ENCODE peak calls at places on chromosome 16, in eight cellular contexts. X is cardiac fibroblast, E is AG10803, C is coronary artery, D is OCI-LY7, A is mucosa of descending colon, U is gastrocnemius medialis, Z is cardiac muscle cell. W is an unnamed sample.

GRCh38 chr16:14329727-14330363 is 258.7 kb downstream of the MRTFB start:
- DNase-seq in U (no peak), Z (no peak), X (no peak), E (no peak), C (no peak), A (no peak), D (no peak), W (no peak)

GRCh38 chr16:73010150-73010676 is 37.7 kb downstream of the ZFHX3 start:
- DNase-seq in X (no peak), E (no peak), C (peak; percentile 66), Z (no peak), U (no peak), A (no peak), D (no peak), W (no peak)

GRCh38 chr16:84975066-84975465 is 36.3 kb downstream of the ZDHHC7 start:
- DNase-seq in X (no peak), E (no peak), U (no peak), Z (no peak), A (no peak), C (no peak), D (no peak), W (no peak)

GRCh38 chr16:1105888-1106620 is 10.0 kb upstream of the C1QTNF8 start:
- DNase-seq in A (peak; percentile 71), Z (peak; percentile 61), C (no peak), D (peak; percentile 44), X (peak; percentile 62), U (no peak), E (peak; percentile 28), W (peak; percentile 33)

GRCh38 chr16:87033541-87034300 is 283.5 kb downstream of the C16orf95 start:
- DNase-seq in Z (peak; percentile 75), C (no peak), X (peak; percentile 80), E (no peak), U (no peak), A (no peak), D (no peak), W (no peak)

GRCh38 chr16:17921357-17921978 is 415.1 kb downstream of the NPIPA8 start:
- DNase-seq in U (no peak), A (peak; percentile 85), D (peak; percentile 51), Z (no peak), X (no peak), E (peak; percentile 12), C (no peak), W (peak; percentile 17)

GRCh38 chr16:67428146-67428731 is 2.7 kb upstream of the HSD11B2 start:
- DNase-seq in E (peak; percentile 48), D (peak; percentile 70), A (peak; percentile 83), Z (peak; percentile 75), X (peak; percentile 75), U (no peak), C (no peak), W (peak; percentile 60)

GRCh38 chr16:11218324-11218962 is 37.6 kb downstream of the SOCS1 start:
- DNase-seq in X (no peak), U (no peak), D (no peak), C (no peak), A (no peak), Z (no peak), E (peak; percentile 15), W (no peak)

GRCh38 chr16:30910427-30911029 is 12.8 kb upstream of the FBXL19 start:
- DNase-seq in X (no peak), C (no peak), D (no peak), Z (no peak), E (no peak), A (no peak), U (no peak), W (no peak)

GRCh38 chr16:57143125-57143965 is 42.5 kb downstream of the PSME3IP1 start:
- DNase-seq in U (no peak), C (no peak), D (no peak), Z (no peak), A (peak; percentile 50), E (no peak), X (no peak), W (no peak)

GRCh38 chr16:61814716-61815347 is 221.4 kb downstream of the CDH8 start:
- DNase-seq in Z (no peak), A (no peak), C (no peak), X (no peak), E (peak; percentile 42), U (no peak), D (no peak), W (no peak)

GRCh38 chr16:89408315-89408714 is 82.0 kb downstream of the ANKRD11 start:
- DNase-seq in A (no peak), C (no peak), U (peak; percentile 26), E (no peak), X (no peak), D (no peak), Z (no peak), W (no peak)

GRCh38 chr16:3857189-3858013 is 23.1 kb downstream of the CREBBP start:
- DNase-seq in Z (peak; percentile 89), A (peak; percentile 27), E (peak; percentile 78), X (peak; percentile 74), C (no peak), D (no peak), U (peak; percentile 75), W (peak; percentile 76)

GRCh38 chr16:30972872-30973271 is 12.1 kb upstream of the HSD3B7 start:
- DNase-seq in A (no peak), D (no peak), X (no peak), E (no peak), U (no peak), Z (no peak), C (no peak), W (no peak)

GRCh38 chr16:10314811-10315210 is 71.0 kb upstream of the ATF7IP2 start:
- DNase-seq in A (no peak), D (peak; percentile 66), Z (peak; percentile 39), U (no peak), C (no peak), E (peak; percentile 5), X (peak; percentile 38), W (peak; percentile 26)

GRCh38 chr16:4388275-4389021 is 16.8 kb downstream of the VASN start:
- DNase-seq in X (peak; percentile 48), D (no peak), E (peak; percentile 57), C (peak; percentile 91), A (no peak), U (no peak), Z (no peak), W (peak; percentile 44)

GRCh38 chr16:73151225-73151624 is 103.3 kb upstream of the ZFHX3 start:
- DNase-seq in D (no peak), X (no peak), U (no peak), E (no peak), C (no peak), A (no peak), Z (no peak), W (no peak)

GRCh38 chr16:7509919-7510705 is 177.5 kb downstream of the RBFOX1 start:
- DNase-seq in A (no peak), Z (no peak), X (no peak), C (no peak), E (no peak), U (no peak), D (no peak), W (no peak)

GRCh38 chr16:87757841-87758426 is 7.9 kb downstream of the KLHDC4 start:
- DNase-seq in C (no peak), X (no peak), A (no peak), D (no peak), U (no peak), E (no peak), Z (no peak), W (peak; percentile 54)

GRCh38 chr16:76237471-76237870 is 39.7 kb upstream of the CNTNAP4 start:
- DNase-seq in X (no peak), D (no peak), Z (no peak), E (no peak), U (no peak), A (no peak), C (no peak), W (no peak)

GRCh38 chr16:82470506-82471196 is 156.1 kb upstream of the CDH13 start:
- DNase-seq in A (peak; percentile 56), C (no peak), Z (no peak), U (no peak), E (no peak), D (no peak), X (no peak), W (no peak)

GRCh38 chr16:17784073-17784472 is 313.3 kb upstream of the XYLT1 start:
- DNase-seq in U (no peak), C (no peak), A (peak; percentile 7), D (peak; percentile 3), Z (no peak), E (peak; percentile 45), X (no peak), W (peak; percentile 66)

GRCh38 chr16:72561-73537 is at the start of gene RHBDF1:
- DNase-seq in U (no peak), C (no peak), A (peak; percentile 68), X (peak; percentile 70), Z (peak; percentile 71), E (peak; percentile 56), D (no peak), W (peak; percentile 39)

GRCh38 chr16:27326738-27327585 is 13.2 kb downstream of the IL4R start:
- DNase-seq in C (peak; percentile 96), X (peak; percentile 95), Z (peak; percentile 95), A (peak; percentile 75), U (peak; percentile 59), D (peak; percentile 38), E (peak; percentile 97), W (peak; percentile 97)
- TF ChIP-seq CTCF in C (no peak), X (no peak), Z (peak; percentile 10), A (no peak), U (no peak), D (no peak), E (no peak), W (no peak)

GRCh38 chr16:46789075-46789474 is 40.9 kb upstream of the MYLK3 start:
- DNase-seq in U (no peak), D (no peak), A (no peak), E (no peak), X (no peak), C (no peak), Z (no peak), W (no peak)
- H3K4me3 ChIP-seq in U (no peak overlapping the region), D (peak overlapping the region; percentile 62), A (no peak overlapping the region), E (no peak overlapping the region), X (no peak overlapping the region), C (no peak overlapping the region), Z (no peak overlapping the region), W (no peak overlapping the region)

DNA sequence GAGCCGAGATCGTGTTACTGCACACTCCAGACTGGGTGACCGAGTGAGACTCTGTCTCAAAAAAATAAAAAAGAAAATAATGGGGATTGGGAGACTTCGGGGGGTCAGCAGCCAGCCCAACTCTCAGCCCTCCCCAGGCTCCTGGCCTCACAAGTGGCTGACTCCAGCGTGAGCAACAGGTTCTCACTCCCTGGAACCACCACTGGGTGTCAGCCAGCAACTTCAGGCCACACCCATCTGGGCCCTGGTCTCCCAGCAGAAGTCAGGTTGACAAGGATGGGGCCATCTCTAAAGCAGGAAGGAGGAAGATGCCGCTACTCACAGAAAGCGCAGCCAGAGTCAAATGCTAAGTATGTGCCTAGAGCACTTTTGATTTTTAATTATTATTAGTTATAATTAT is 139.4 kb downstream of the C16orf78 start:
- DNase-seq in A (peak; percentile 28), C (no peak), E (no peak), U (no peak), X (peak; percentile 11), Z (no peak), D (peak; percentile 36), W (peak; percentile 4)
- TF ChIP-seq CTCF in A (no peak), C (no peak), E (no peak), U (no peak), X (peak; percentile 10), Z (no peak), D (peak; percentile 51), W (no peak)

DNA sequence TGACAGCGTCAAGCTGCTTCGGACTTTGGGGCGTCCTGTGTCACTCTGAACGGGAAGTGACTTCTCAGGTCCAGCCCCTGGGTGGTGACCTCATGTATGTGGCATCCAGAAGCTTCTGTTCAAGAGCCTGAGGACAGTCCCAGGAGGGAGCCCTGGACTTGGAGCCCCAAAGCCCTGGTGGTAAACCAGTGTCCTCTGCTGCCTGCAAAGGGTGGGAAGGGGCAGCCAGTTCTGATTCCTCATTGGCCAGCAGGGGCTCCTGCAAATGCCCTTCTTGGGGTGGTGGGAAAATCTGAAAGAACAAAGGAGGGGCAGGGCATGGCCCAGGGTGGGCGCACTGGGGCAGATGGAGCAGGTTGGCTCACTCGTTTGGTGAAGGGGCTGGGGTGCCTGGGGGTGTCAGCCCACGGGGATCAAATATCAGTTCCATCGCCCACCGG is 1.6 kb downstream of the OSGIN1 start:
- DNase-seq in C (peak; percentile 82), D (no peak), A (peak; percentile 68), Z (peak; percentile 37), X (peak; percentile 39), E (peak; percentile 65), U (peak; percentile 39), W (peak; percentile 28)
- H3K4me3 ChIP-seq in C (peak overlapping the region; percentile 78), D (no peak overlapping the region), A (no peak overlapping the region), Z (no peak overlapping the region), X (no peak overlapping the region), E (no peak overlapping the region), U (peak overlapping the region; percentile 76), W (no peak overlapping the region)

W was measured in fibroblast of mammary gland.